ENCODE peak calls at places on chromosome 13, in five cellular contexts. M is NCI-H748 treated with DMSO at 0.1 percent for 48 hours, J is GM23248, Y is T-helper 9 cell, F is ELR. D is an unnamed sample.

GRCh38 chr13:111177803-111178389 is 62.8 kb downstream of the ARHGEF7 start:
- DNase-seq in M (no peak), J (peak; percentile 45), Y (no peak), F (peak; percentile 33), D (peak; percentile 82)

GRCh38 chr13:76792680-76793334 is 93.4 kb downstream of the KCTD12 start:
- DNase-seq in M (no peak), J (peak; percentile 86), Y (no peak), F (peak; percentile 83), D (peak; percentile 62)

GRCh38 chr13:50130686-50131051 is 115.4 kb downstream of the KCNRG start:
- DNase-seq in M (no peak), J (peak; percentile 79), Y (peak; percentile 12), F (peak; percentile 61), D (peak; percentile 95)

GRCh38 chr13:104976964-104977363 is 1558.5 kb downstream of the EFNB2 start:
- DNase-seq in M (no peak), J (no peak), Y (no peak), F (no peak), D (no peak)

GRCh38 chr13:34993470-34993869 is 51.4 kb downstream of the NBEA start:
- DNase-seq in M (no peak), J (peak; percentile 11), Y (no peak), F (peak; percentile 37), D (no peak)

GRCh38 chr13:97434417-97435296 is 688 bp downstream of the RAP2A start:
- DNase-seq in M (no peak), J (peak; percentile 62), Y (peak; percentile 37), F (peak; percentile 44), D (peak; percentile 37)

GRCh38 chr13:106520205-106521004 is 15.1 kb downstream of the EFNB2 start:
- DNase-seq in M (peak; percentile 41), J (peak; percentile 47), Y (no peak), F (peak; percentile 48), D (no peak)

GRCh38 chr13:29674532-29674931 is 79.0 kb upstream of the SLC7A1 start:
- DNase-seq in M (no peak), J (peak; percentile 62), Y (no peak), F (peak; percentile 79), D (no peak)

GRCh38 chr13:113064534-113065405 is 40.8 kb upstream of the F7 start:
- DNase-seq in M (no peak), J (peak; percentile 78), Y (no peak), F (peak; percentile 77), D (peak; percentile 99)

GRCh38 chr13:110575322-110576069 is 14.0 kb upstream of the RAB20 start:
- DNase-seq in M (no peak), J (peak; percentile 39), Y (no peak), F (peak; percentile 48), D (no peak)

GRCh38 chr13:79722885-79723445 is 242.0 kb downstream of the NDFIP2 start:
- DNase-seq in M (no peak), J (no peak), Y (no peak), F (no peak), D (no peak)

GRCh38 chr13:104315606-104316005 is 1249.4 kb upstream of the SLC10A2 start:
- DNase-seq in M (no peak), J (peak; percentile 11), Y (no peak), F (peak; percentile 88), D (peak; percentile 31)

GRCh38 chr13:19606152-19606551 is 27.3 kb upstream of the MPHOSPH8 start:
- DNase-seq in M (no peak), J (peak; percentile 36), Y (no peak), F (peak; percentile 64), D (peak; percentile 61)

GRCh38 chr13:100044936-100045335 is 44.0 kb upstream of the PCCA start:
- DNase-seq in M (no peak), J (no peak), Y (no peak), F (no peak), D (no peak)

GRCh38 chr13:46211116-46211515 is 612 bp upstream of the LRRC63 start:
- DNase-seq in M (peak; percentile 41), J (no peak), Y (peak; percentile 16), F (peak; percentile 9), D (no peak)

GRCh38 chr13:84574851-84575250 is 692.6 kb upstream of the SLITRK1 start:
- DNase-seq in M (peak; percentile 27), J (peak; percentile 39), Y (no peak), F (peak; percentile 41), D (no peak)

GRCh38 chr13:33524086-33524485 is 238.5 kb upstream of the STARD13 start:
- DNase-seq in M (no peak), J (peak; percentile 82), Y (no peak), F (peak; percentile 76), D (peak; percentile 45)

GRCh38 chr13:28340272-28340793 is 154.6 kb downstream of the FLT1 start:
- DNase-seq in M (no peak), J (peak; percentile 67), Y (no peak), F (peak; percentile 69), D (no peak)

GRCh38 chr13:98749501-98749900 is 3.0 kb downstream of the SLC15A1 start:
- DNase-seq in M (no peak), J (peak; percentile 96), Y (no peak), F (no peak), D (peak; percentile 95)

GRCh38 chr13:36275190-36276002 is 22.2 kb downstream of the CCDC169 start:
- DNase-seq in M (peak; percentile 90), J (peak; percentile 83), Y (no peak), F (peak; percentile 75), D (peak; percentile 84)

GRCh38 chr13:101695870-101696516 is 243.5 kb downstream of the ITGBL1 start:
- DNase-seq in M (no peak), J (no peak), Y (no peak), F (no peak), D (no peak)

GRCh38 chr13:29816715-29817114 is 33.7 kb downstream of the UBL3 start:
- DNase-seq in M (no peak), J (no peak), Y (no peak), F (no peak), D (no peak)

GRCh38 chr13:23618341-23618740 is 48.1 kb downstream of the TNFRSF19 start:
- DNase-seq in M (no peak), J (peak; percentile 79), Y (no peak), F (peak; percentile 94), D (no peak)

GRCh38 chr13:103859952-103860351 is 793.7 kb upstream of the SLC10A2 start:
- DNase-seq in M (no peak), J (no peak), Y (no peak), F (no peak), D (no peak)

GRCh38 chr13:83995930-83996329 is 113.7 kb upstream of the SLITRK1 start:
- DNase-seq in M (no peak), J (no peak), Y (no peak), F (no peak), D (no peak)

GRCh38 chr13:75762066-75762937 is 126.2 kb downstream of the LMO7 start:
- DNase-seq in M (no peak), J (peak; percentile 73), Y (no peak), F (no peak), D (no peak)

GRCh38 chr13:72204291-72204690 is 337.3 kb upstream of the DACH1 start:
- DNase-seq in M (no peak), J (no peak), Y (no peak), F (peak; percentile 55), D (no peak)

GRCh38 chr13:113969973-113970611 is 3.8 kb downstream of the C13orf46 start:
- DNase-seq in M (no peak), J (no peak), Y (no peak), F (no peak), D (no peak)

GRCh38 chr13:45101327-45102018 is 18.8 kb upstream of the GTF2F2 start:
- DNase-seq in M (no peak), J (no peak), Y (no peak), F (no peak), D (no peak)

GRCh38 chr13:30551194-30551593 is 66.5 kb upstream of the USPL1 start:
- DNase-seq in M (peak; percentile 36), J (peak; percentile 58), Y (no peak), F (peak; percentile 59), D (no peak)

GRCh38 chr13:27177852-27178251 is 6.2 kb upstream of the USP12 start:
- DNase-seq in M (no peak), J (no peak), Y (no peak), F (no peak), D (peak; percentile 32)

GRCh38 chr13:59391696-59392095 is 772.0 kb downstream of the DIAPH3 start:
- DNase-seq in M (peak; percentile 65), J (peak; percentile 79), Y (peak; percentile 18), F (peak; percentile 59), D (peak; percentile 26)